ENCODE peak calls at places on chromosomes 7 and 10, in six cellular contexts. One of them, this sample, is unnamed.

GRCh38 chr7:97819161-97819560 is 53.0 kb downstream of the ASNS start:
- DNase-seq in activated T-cell treated with anti-CD3 and anti-CD28 coated beads, Interleukin-2, amount 50 U/mL, for 1 hour: no peak
- DNase-seq in WTC11: no peak
- DNase-seq in stimulated activated CD4-positive, alpha-beta T cell treated with anti-CD3 and anti-CD28 coated beads, Interleukin-4, amount 100 ng/mL, for 4 hours: no peak
- DNase-seq in effector memory CD4-positive, alpha-beta T cell: no peak
- DNase-seq in NT2/D1: peak; percentile 28
- DNase-seq in this sample: no peak

GRCh38 chr7:80640841-80641240 is 2.4 kb downstream of the CD36 start:
- DNase-seq in stimulated activated CD4-positive, alpha-beta T cell treated with anti-CD3 and anti-CD28 coated beads, Interleukin-4, amount 100 ng/mL, for 4 hours: no peak
- DNase-seq in NT2/D1: no peak
- DNase-seq in WTC11: no peak
- DNase-seq in activated T-cell treated with anti-CD3 and anti-CD28 coated beads, Interleukin-2, amount 50 U/mL, for 1 hour: no peak
- DNase-seq in effector memory CD4-positive, alpha-beta T cell: no peak
- DNase-seq in this sample: no peak

GRCh38 chr10:1467450-1467849 is 269.9 kb downstream of the ADARB2 start:
- DNase-seq in stimulated activated CD4-positive, alpha-beta T cell treated with anti-CD3 and anti-CD28 coated beads, Interleukin-4, amount 100 ng/mL, for 4 hours: no peak
- DNase-seq in activated T-cell treated with anti-CD3 and anti-CD28 coated beads, Interleukin-2, amount 50 U/mL, for 1 hour: no peak
- DNase-seq in NT2/D1: no peak
- DNase-seq in WTC11: no peak
- DNase-seq in effector memory CD4-positive, alpha-beta T cell: no peak
- DNase-seq in this sample: no peak

GRCh38 chr7:33686001-33686591 is 219.2 kb upstream of the BMPER start:
- DNase-seq in effector memory CD4-positive, alpha-beta T cell: no peak
- DNase-seq in activated T-cell treated with anti-CD3 and anti-CD28 coated beads, Interleukin-2, amount 50 U/mL, for 1 hour: no peak
- DNase-seq in WTC11: peak; percentile 17
- DNase-seq in stimulated activated CD4-positive, alpha-beta T cell treated with anti-CD3 and anti-CD28 coated beads, Interleukin-4, amount 100 ng/mL, for 4 hours: no peak
- DNase-seq in NT2/D1: no peak
- DNase-seq in this sample: no peak

GRCh38 chr7:2399848-2400587 is 3.4 kb upstream of the CHST12 start:
- DNase-seq in WTC11: no peak
- DNase-seq in NT2/D1: no peak
- DNase-seq in activated T-cell treated with anti-CD3 and anti-CD28 coated beads, Interleukin-2, amount 50 U/mL, for 1 hour: no peak
- DNase-seq in effector memory CD4-positive, alpha-beta T cell: no peak
- DNase-seq in stimulated activated CD4-positive, alpha-beta T cell treated with anti-CD3 and anti-CD28 coated beads, Interleukin-4, amount 100 ng/mL, for 4 hours: no peak
- DNase-seq in this sample: peak; percentile 79

GRCh38 chr7:132503415-132503814 is 72.9 kb downstream of the PLXNA4 start:
- DNase-seq in stimulated activated CD4-positive, alpha-beta T cell treated with anti-CD3 and anti-CD28 coated beads, Interleukin-4, amount 100 ng/mL, for 4 hours: no peak
- DNase-seq in NT2/D1: no peak
- DNase-seq in effector memory CD4-positive, alpha-beta T cell: no peak
- DNase-seq in activated T-cell treated with anti-CD3 and anti-CD28 coated beads, Interleukin-2, amount 50 U/mL, for 1 hour: no peak
- DNase-seq in WTC11: peak; percentile 40
- DNase-seq in this sample: no peak

GRCh38 chr10:6089334-6090219 is 743 bp downstream of the RBM17 start:
- DNase-seq in stimulated activated CD4-positive, alpha-beta T cell treated with anti-CD3 and anti-CD28 coated beads, Interleukin-4, amount 100 ng/mL, for 4 hours: peak; percentile 16
- DNase-seq in WTC11: peak; percentile 51
- DNase-seq in NT2/D1: no peak
- DNase-seq in effector memory CD4-positive, alpha-beta T cell: no peak
- DNase-seq in activated T-cell treated with anti-CD3 and anti-CD28 coated beads, Interleukin-2, amount 50 U/mL, for 1 hour: peak; percentile 36
- DNase-seq in this sample: no peak

GRCh38 chr10:30151581-30152389 is 92.4 kb upstream of the JCAD start:
- DNase-seq in activated T-cell treated with anti-CD3 and anti-CD28 coated beads, Interleukin-2, amount 50 U/mL, for 1 hour: no peak
- DNase-seq in effector memory CD4-positive, alpha-beta T cell: no peak
- DNase-seq in stimulated activated CD4-positive, alpha-beta T cell treated with anti-CD3 and anti-CD28 coated beads, Interleukin-4, amount 100 ng/mL, for 4 hours: no peak
- DNase-seq in NT2/D1: peak; percentile 30
- DNase-seq in WTC11: no peak
- DNase-seq in this sample: no peak

GRCh38 chr7:118185163-118185860 is 1.3 kb downstream of the LSM8 start:
- DNase-seq in WTC11: no peak
- DNase-seq in effector memory CD4-positive, alpha-beta T cell: no peak
- DNase-seq in activated T-cell treated with anti-CD3 and anti-CD28 coated beads, Interleukin-2, amount 50 U/mL, for 1 hour: no peak
- DNase-seq in NT2/D1: no peak
- DNase-seq in stimulated activated CD4-positive, alpha-beta T cell treated with anti-CD3 and anti-CD28 coated beads, Interleukin-4, amount 100 ng/mL, for 4 hours: no peak
- DNase-seq in this sample: no peak

GRCh38 chr7:111499027-111499426 is 63.3 kb downstream of the IMMP2L start:
- DNase-seq in effector memory CD4-positive, alpha-beta T cell: no peak
- DNase-seq in WTC11: no peak
- DNase-seq in NT2/D1: no peak
- DNase-seq in activated T-cell treated with anti-CD3 and anti-CD28 coated beads, Interleukin-2, amount 50 U/mL, for 1 hour: no peak
- DNase-seq in stimulated activated CD4-positive, alpha-beta T cell treated with anti-CD3 and anti-CD28 coated beads, Interleukin-4, amount 100 ng/mL, for 4 hours: no peak
- DNase-seq in this sample: no peak

GRCh38 chr7:73985737-73986141 is 42.2 kb upstream of the ELN start:
- DNase-seq in NT2/D1: no peak
- DNase-seq in activated T-cell treated with anti-CD3 and anti-CD28 coated beads, Interleukin-2, amount 50 U/mL, for 1 hour: no peak
- DNase-seq in WTC11: no peak
- DNase-seq in effector memory CD4-positive, alpha-beta T cell: no peak
- DNase-seq in stimulated activated CD4-positive, alpha-beta T cell treated with anti-CD3 and anti-CD28 coated beads, Interleukin-4, amount 100 ng/mL, for 4 hours: no peak
- DNase-seq in this sample: no peak

GRCh38 chr7:37674534-37674933 is 9.0 kb upstream of the GPR141 start:
- DNase-seq in stimulated activated CD4-positive, alpha-beta T cell treated with anti-CD3 and anti-CD28 coated beads, Interleukin-4, amount 100 ng/mL, for 4 hours: no peak
- DNase-seq in activated T-cell treated with anti-CD3 and anti-CD28 coated beads, Interleukin-2, amount 50 U/mL, for 1 hour: no peak
- DNase-seq in effector memory CD4-positive, alpha-beta T cell: no peak
- DNase-seq in NT2/D1: no peak
- DNase-seq in WTC11: no peak
- DNase-seq in this sample: no peak

GRCh38 chr7:151689196-151689971 is 169.7 kb upstream of the RHEB start:
- DNase-seq in activated T-cell treated with anti-CD3 and anti-CD28 coated beads, Interleukin-2, amount 50 U/mL, for 1 hour: no peak
- DNase-seq in effector memory CD4-positive, alpha-beta T cell: no peak
- DNase-seq in NT2/D1: no peak
- DNase-seq in WTC11: no peak
- DNase-seq in stimulated activated CD4-positive, alpha-beta T cell treated with anti-CD3 and anti-CD28 coated beads, Interleukin-4, amount 100 ng/mL, for 4 hours: no peak
- DNase-seq in this sample: peak; percentile 87

GRCh38 chr10:128539784-128540759 is 413.8 kb upstream of the MKI67 start:
- DNase-seq in NT2/D1: no peak
- DNase-seq in stimulated activated CD4-positive, alpha-beta T cell treated with anti-CD3 and anti-CD28 coated beads, Interleukin-4, amount 100 ng/mL, for 4 hours: no peak
- DNase-seq in WTC11: peak; percentile 29
- DNase-seq in effector memory CD4-positive, alpha-beta T cell: no peak
- DNase-seq in activated T-cell treated with anti-CD3 and anti-CD28 coated beads, Interleukin-2, amount 50 U/mL, for 1 hour: no peak
- DNase-seq in this sample: no peak

GRCh38 chr7:120920588-120920987 is 30.0 kb upstream of the ING3 start:
- DNase-seq in activated T-cell treated with anti-CD3 and anti-CD28 coated beads, Interleukin-2, amount 50 U/mL, for 1 hour: no peak
- DNase-seq in stimulated activated CD4-positive, alpha-beta T cell treated with anti-CD3 and anti-CD28 coated beads, Interleukin-4, amount 100 ng/mL, for 4 hours: no peak
- DNase-seq in WTC11: no peak
- DNase-seq in effector memory CD4-positive, alpha-beta T cell: no peak
- DNase-seq in NT2/D1: no peak
- DNase-seq in this sample: no peak

GRCh38 chr10:132524443-132525285 is 12.9 kb upstream of the INPP5A start:
- DNase-seq in NT2/D1: no peak
- DNase-seq in WTC11: peak; percentile 6
- DNase-seq in stimulated activated CD4-positive, alpha-beta T cell treated with anti-CD3 and anti-CD28 coated beads, Interleukin-4, amount 100 ng/mL, for 4 hours: no peak
- DNase-seq in effector memory CD4-positive, alpha-beta T cell: no peak
- DNase-seq in activated T-cell treated with anti-CD3 and anti-CD28 coated beads, Interleukin-2, amount 50 U/mL, for 1 hour: no peak
- DNase-seq in this sample: no peak

GRCh38 chr10:94403034-94403822 is 887 bp downstream of the TBC1D12 start:
- DNase-seq in stimulated activated CD4-positive, alpha-beta T cell treated with anti-CD3 and anti-CD28 coated beads, Interleukin-4, amount 100 ng/mL, for 4 hours: peak; percentile 4
- DNase-seq in NT2/D1: no peak
- DNase-seq in effector memory CD4-positive, alpha-beta T cell: no peak
- DNase-seq in activated T-cell treated with anti-CD3 and anti-CD28 coated beads, Interleukin-2, amount 50 U/mL, for 1 hour: peak; percentile 24
- DNase-seq in WTC11: peak; percentile 46
- DNase-seq in this sample: peak; percentile 71

GRCh38 chr7:68440870-68441269 is 1157.4 kb upstream of the AUTS2 start:
- DNase-seq in activated T-cell treated with anti-CD3 and anti-CD28 coated beads, Interleukin-2, amount 50 U/mL, for 1 hour: no peak
- DNase-seq in WTC11: no peak
- DNase-seq in NT2/D1: no peak
- DNase-seq in effector memory CD4-positive, alpha-beta T cell: no peak
- DNase-seq in stimulated activated CD4-positive, alpha-beta T cell treated with anti-CD3 and anti-CD28 coated beads, Interleukin-4, amount 100 ng/mL, for 4 hours: no peak
- DNase-seq in this sample: no peak

GRCh38 chr10:29344073-29344820 is 55.4 kb downstream of the LYZL1 start:
- DNase-seq in WTC11: peak; percentile 28
- DNase-seq in stimulated activated CD4-positive, alpha-beta T cell treated with anti-CD3 and anti-CD28 coated beads, Interleukin-4, amount 100 ng/mL, for 4 hours: no peak
- DNase-seq in NT2/D1: peak; percentile 92
- DNase-seq in effector memory CD4-positive, alpha-beta T cell: no peak
- DNase-seq in activated T-cell treated with anti-CD3 and anti-CD28 coated beads, Interleukin-2, amount 50 U/mL, for 1 hour: no peak
- DNase-seq in this sample: no peak

GRCh38 chr10:49242604-49243003 is 54.4 kb upstream of the TMEM273 start:
- DNase-seq in effector memory CD4-positive, alpha-beta T cell: no peak
- DNase-seq in WTC11: no peak
- DNase-seq in stimulated activated CD4-positive, alpha-beta T cell treated with anti-CD3 and anti-CD28 coated beads, Interleukin-4, amount 100 ng/mL, for 4 hours: no peak
- DNase-seq in NT2/D1: no peak
- DNase-seq in activated T-cell treated with anti-CD3 and anti-CD28 coated beads, Interleukin-2, amount 50 U/mL, for 1 hour: no peak
- DNase-seq in this sample: no peak

GRCh38 chr7:69723663-69724062 is 125.4 kb downstream of the AUTS2 start:
- DNase-seq in activated T-cell treated with anti-CD3 and anti-CD28 coated beads, Interleukin-2, amount 50 U/mL, for 1 hour: no peak
- DNase-seq in NT2/D1: no peak
- DNase-seq in WTC11: no peak
- DNase-seq in stimulated activated CD4-positive, alpha-beta T cell treated with anti-CD3 and anti-CD28 coated beads, Interleukin-4, amount 100 ng/mL, for 4 hours: no peak
- DNase-seq in effector memory CD4-positive, alpha-beta T cell: no peak
- DNase-seq in this sample: no peak

GRCh38 chr7:155590215-155591023 is 44.1 kb upstream of the CNPY1 start:
- DNase-seq in stimulated activated CD4-positive, alpha-beta T cell treated with anti-CD3 and anti-CD28 coated beads, Interleukin-4, amount 100 ng/mL, for 4 hours: no peak
- DNase-seq in effector memory CD4-positive, alpha-beta T cell: no peak
- DNase-seq in activated T-cell treated with anti-CD3 and anti-CD28 coated beads, Interleukin-2, amount 50 U/mL, for 1 hour: no peak
- DNase-seq in NT2/D1: peak; percentile 28
- DNase-seq in WTC11: peak; percentile 29
- DNase-seq in this sample: no peak

GRCh38 chr7:27147211-27148030 is at the start of gene HOXA6:
- DNase-seq in WTC11: peak; percentile 38
- DNase-seq in stimulated activated CD4-positive, alpha-beta T cell treated with anti-CD3 and anti-CD28 coated beads, Interleukin-4, amount 100 ng/mL, for 4 hours: no peak
- DNase-seq in NT2/D1: no peak
- DNase-seq in activated T-cell treated with anti-CD3 and anti-CD28 coated beads, Interleukin-2, amount 50 U/mL, for 1 hour: no peak
- DNase-seq in effector memory CD4-positive, alpha-beta T cell: no peak
- DNase-seq in this sample: no peak

GRCh38 chr10:5959581-5960069 is 17.7 kb downstream of the IL15RA start:
- DNase-seq in NT2/D1: no peak
- DNase-seq in activated T-cell treated with anti-CD3 and anti-CD28 coated beads, Interleukin-2, amount 50 U/mL, for 1 hour: no peak
- DNase-seq in stimulated activated CD4-positive, alpha-beta T cell treated with anti-CD3 and anti-CD28 coated beads, Interleukin-4, amount 100 ng/mL, for 4 hours: no peak
- DNase-seq in effector memory CD4-positive, alpha-beta T cell: no peak
- DNase-seq in WTC11: no peak
- DNase-seq in this sample: no peak

GRCh38 chr7:141045126-141045841 is 28.6 kb upstream of the TMEM178B start:
- DNase-seq in NT2/D1: no peak
- DNase-seq in WTC11: no peak
- DNase-seq in stimulated activated CD4-positive, alpha-beta T cell treated with anti-CD3 and anti-CD28 coated beads, Interleukin-4, amount 100 ng/mL, for 4 hours: no peak
- DNase-seq in activated T-cell treated with anti-CD3 and anti-CD28 coated beads, Interleukin-2, amount 50 U/mL, for 1 hour: no peak
- DNase-seq in effector memory CD4-positive, alpha-beta T cell: no peak
- DNase-seq in this sample: no peak

GRCh38 chr7:50369408-50370026 is 65.0 kb downstream of the IKZF1 start:
- DNase-seq in NT2/D1: peak; percentile 88
- DNase-seq in effector memory CD4-positive, alpha-beta T cell: peak; percentile 48
- DNase-seq in WTC11: no peak
- DNase-seq in stimulated activated CD4-positive, alpha-beta T cell treated with anti-CD3 and anti-CD28 coated beads, Interleukin-4, amount 100 ng/mL, for 4 hours: no peak
- DNase-seq in activated T-cell treated with anti-CD3 and anti-CD28 coated beads, Interleukin-2, amount 50 U/mL, for 1 hour: no peak
- DNase-seq in this sample: no peak

GRCh38 chr10:70354100-70354499 is 28.3 kb downstream of the LRRC20 start:
- DNase-seq in stimulated activated CD4-positive, alpha-beta T cell treated with anti-CD3 and anti-CD28 coated beads, Interleukin-4, amount 100 ng/mL, for 4 hours: no peak
- DNase-seq in NT2/D1: no peak
- DNase-seq in WTC11: no peak
- DNase-seq in effector memory CD4-positive, alpha-beta T cell: no peak
- DNase-seq in activated T-cell treated with anti-CD3 and anti-CD28 coated beads, Interleukin-2, amount 50 U/mL, for 1 hour: no peak
- DNase-seq in this sample: no peak

GRCh38 chr7:36349626-36350025 is 40.0 kb upstream of the ANLN start:
- DNase-seq in NT2/D1: no peak
- DNase-seq in effector memory CD4-positive, alpha-beta T cell: no peak
- DNase-seq in stimulated activated CD4-positive, alpha-beta T cell treated with anti-CD3 and anti-CD28 coated beads, Interleukin-4, amount 100 ng/mL, for 4 hours: no peak
- DNase-seq in WTC11: no peak
- DNase-seq in activated T-cell treated with anti-CD3 and anti-CD28 coated beads, Interleukin-2, amount 50 U/mL, for 1 hour: no peak
- DNase-seq in this sample: no peak

GRCh38 chr10:104218751-104219150 is 13.4 kb downstream of the CFAP43 start:
- DNase-seq in WTC11: no peak
- DNase-seq in stimulated activated CD4-positive, alpha-beta T cell treated with anti-CD3 and anti-CD28 coated beads, Interleukin-4, amount 100 ng/mL, for 4 hours: no peak
- DNase-seq in activated T-cell treated with anti-CD3 and anti-CD28 coated beads, Interleukin-2, amount 50 U/mL, for 1 hour: no peak
- DNase-seq in NT2/D1: no peak
- DNase-seq in effector memory CD4-positive, alpha-beta T cell: no peak
- DNase-seq in this sample: no peak

GRCh38 chr7:51428226-51428887 is 111.7 kb upstream of the COBL start:
- DNase-seq in NT2/D1: no peak
- DNase-seq in effector memory CD4-positive, alpha-beta T cell: no peak
- DNase-seq in WTC11: peak; percentile 33
- DNase-seq in activated T-cell treated with anti-CD3 and anti-CD28 coated beads, Interleukin-2, amount 50 U/mL, for 1 hour: no peak
- DNase-seq in stimulated activated CD4-positive, alpha-beta T cell treated with anti-CD3 and anti-CD28 coated beads, Interleukin-4, amount 100 ng/mL, for 4 hours: no peak
- DNase-seq in this sample: no peak

GRCh38 chr10:15879058-15879457 is 18.8 kb upstream of the MINDY3 start:
- DNase-seq in stimulated activated CD4-positive, alpha-beta T cell treated with anti-CD3 and anti-CD28 coated beads, Interleukin-4, amount 100 ng/mL, for 4 hours: no peak
- DNase-seq in NT2/D1: no peak
- DNase-seq in WTC11: no peak
- DNase-seq in activated T-cell treated with anti-CD3 and anti-CD28 coated beads, Interleukin-2, amount 50 U/mL, for 1 hour: no peak
- DNase-seq in effector memory CD4-positive, alpha-beta T cell: no peak
- DNase-seq in this sample: no peak

GRCh38 chr10:103238506-103239252 is 7.0 kb upstream of the RPEL1 start:
- DNase-seq in effector memory CD4-positive, alpha-beta T cell: no peak
- DNase-seq in stimulated activated CD4-positive, alpha-beta T cell treated with anti-CD3 and anti-CD28 coated beads, Interleukin-4, amount 100 ng/mL, for 4 hours: no peak
- DNase-seq in NT2/D1: no peak
- DNase-seq in activated T-cell treated with anti-CD3 and anti-CD28 coated beads, Interleukin-2, amount 50 U/mL, for 1 hour: no peak
- DNase-seq in WTC11: peak; percentile 52
- DNase-seq in this sample: peak; percentile 85